ENCODE peak calls at places on chromosomes 3 and 15, in ten cellular contexts. D is pancreas; Q is right lobe of liver; K is CD4-positive, alpha-beta T cell; T is gastrocnemius medialis; W is HCT116; Y is foreskin keratinocyte; J is CD8-positive, alpha-beta T cell; L is CD4-positive, CD25-positive, alpha-beta regulatory T cell; N is psoas muscle. V is an unnamed sample. For H3K27me3, the result is how much of the 10 kb centered on the place peaks cover.

GRCh38 chr3:17115186-17115585 is 230.4 kb downstream of the PLCL2 start:
- ATAC-seq in K (no peak), W (no peak), D (no peak), N (no peak), L (no peak), Q (no peak), J (no peak), T (no peak), Y (peak), V (no peak)

GRCh38 chr15:57284535-57284934 is 91.8 kb upstream of the CGNL1 start:
- ATAC-seq in K (no peak), L (peak), J (no peak), Q (no peak), W (no peak), Y (no peak), D (no peak), N (no peak), T (no peak), V (no peak)

GRCh38 chr3:32200490-32200889 is 38.0 kb upstream of the CMTM8 start:
- ATAC-seq in L (no peak), Y (no peak), J (no peak), K (no peak), Q (no peak), T (peak), N (peak), W (no peak), D (peak), V (peak)

GRCh38 chr3:177960722-177961121 is 575.5 kb upstream of the KCNMB2 start:
- ATAC-seq in L (no peak), N (no peak), Q (no peak), D (no peak), K (no peak), T (no peak), J (no peak), W (no peak), Y (no peak), V (no peak)

GRCh38 chr15:66151809-66152208 is 101.7 kb downstream of the MEGF11 start:
- ATAC-seq in W (peak), L (no peak), K (no peak), T (no peak), N (no peak), Y (no peak), D (peak), J (no peak), Q (no peak), V (no peak)

GRCh38 chr3:113051222-113051804 is 60.5 kb downstream of the GTPBP8 start:
- ATAC-seq in J (peak), K (peak), L (peak), Q (peak), N (peak), D (peak), W (peak), Y (peak), T (peak), V (peak)

GRCh38 chr15:65087411-65087810 is 10.9 kb downstream of the KBTBD13 start:
- ATAC-seq in Q (peak), D (no peak), Y (no peak), T (peak), N (no peak), J (no peak), W (no peak), K (no peak), L (no peak), V (peak)

GRCh38 chr15:56675930-56676329 is 57.4 kb downstream of the ZNF280D start:
- ATAC-seq in L (no peak), D (no peak), W (no peak), Q (no peak), J (no peak), T (no peak), N (no peak), Y (no peak), K (no peak), V (no peak)

GRCh38 chr3:189626286-189626685 is 4.9 kb upstream of the TP63 start:
- ATAC-seq in K (no peak), D (no peak), Y (no peak), W (no peak), J (no peak), N (peak), T (peak), Q (no peak), L (no peak), V (no peak)

GRCh38 chr3:8840556-8840955 is 71.1 kb upstream of the OXTR start:
- ATAC-seq in T (no peak), Y (peak), J (no peak), D (no peak), L (no peak), W (no peak), Q (no peak), K (no peak), N (no peak), V (no peak)

GRCh38 chr15:67327312-67327711 is 72.7 kb downstream of the IQCH start:
- ATAC-seq in N (no peak), T (no peak), K (no peak), Y (no peak), L (no peak), J (no peak), Q (no peak), W (no peak), D (no peak), V (no peak)

GRCh38 chr3:114081022-114081421 is 24.5 kb downstream of the QTRT2 start:
- ATAC-seq in Y (no peak), D (no peak), L (no peak), W (no peak), N (no peak), Q (no peak), J (no peak), K (no peak), T (no peak), V (no peak)

GRCh38 chr3:106913111-106913698 is 464.0 kb upstream of the CCDC54 start:
- ATAC-seq in W (no peak), N (no peak), L (no peak), T (no peak), Q (no peak), D (no peak), J (no peak), K (no peak), Y (peak), V (no peak)

GRCh38 chr3:75089831-75090230 is 475.4 kb upstream of the CNTN3 start:
- ATAC-seq in K (no peak), D (no peak), J (no peak), T (no peak), L (no peak), N (no peak), Q (no peak), W (no peak), Y (no peak), V (no peak)

GRCh38 chr15:51658664-51659063 is 22.6 kb upstream of the SCG3 start:
- ATAC-seq in W (no peak), D (no peak), L (no peak), T (no peak), Q (no peak), Y (no peak), J (no peak), K (no peak), N (no peak), V (no peak)

GRCh38 chr3:45571969-45572368 is 22.6 kb upstream of the LIMD1 start:
- ATAC-seq in D (no peak), Y (no peak), W (no peak), N (no peak), T (no peak), K (no peak), J (no peak), Q (no peak), L (no peak), V (no peak)

GRCh38 chr15:31069360-31070000 is 32.0 kb downstream of the TRPM1 start:
- ATAC-seq in K (no peak), Q (peak), L (no peak), T (no peak), D (peak), W (no peak), Y (no peak), J (no peak), N (no peak), V (no peak)

GRCh38 chr3:14758893-14759292 is 59.9 kb upstream of the FGD5 start:
- ATAC-seq in L (no peak), Y (no peak), J (no peak), K (no peak), Q (no peak), T (no peak), W (no peak), N (no peak), D (no peak), V (no peak)

GRCh38 chr3:152315623-152316022 is 46.9 kb downstream of the MBNL1 start:
- ATAC-seq in D (peak), L (no peak), Y (no peak), N (no peak), W (no peak), Q (peak), K (peak), T (no peak), J (no peak), V (peak)

GRCh38 chr3:123411340-123412040 is 37.4 kb downstream of the ADCY5 start:
- ATAC-seq in L (no peak), T (no peak), J (no peak), K (no peak), N (no peak), D (no peak), Y (no peak), Q (peak), W (no peak), V (no peak)

GRCh38 chr15:55282284-55282833 is 7.3 kb downstream of the RAB27A start:
- ATAC-seq in W (no peak), Y (peak), D (peak), L (no peak), Q (peak), T (no peak), N (no peak), K (peak), J (peak), V (peak)

GRCh38 chr15:70323111-70323851 is 225.6 kb upstream of the TLE3 start:
- ATAC-seq in T (no peak), L (no peak), N (peak), Q (peak), D (peak), K (no peak), J (no peak), Y (no peak), W (no peak), V (peak)

GRCh38 chr3:109396811-109397210 is 59.5 kb upstream of the DPPA4 start:
- ATAC-seq in Y (no peak), J (no peak), D (no peak), W (no peak), L (no peak), N (no peak), K (no peak), T (no peak), Q (no peak), V (no peak)

GRCh38 chr15:41779662-41780157 is 5.4 kb downstream of the MAPKBP1 start:
- ATAC-seq in Y (no peak), N (peak), T (peak), K (no peak), D (no peak), Q (peak), W (no peak), J (no peak), L (no peak), V (no peak)

GRCh38 chr15:79943820-79944219 is 27.2 kb downstream of the BCL2A1 start:
- ATAC-seq in N (no peak), D (no peak), Q (no peak), L (no peak), Y (peak), K (no peak), T (no peak), J (no peak), W (no peak), V (no peak)

GRCh38 chr3:144497452-144497851 is 525.8 kb downstream of the DIPK2A start:
- ATAC-seq in W (no peak), Q (no peak), J (no peak), K (no peak), Y (no peak), D (no peak), L (no peak), N (no peak), T (no peak), V (no peak)

GRCh38 chr3:62379206-62379834 is 6.0 kb upstream of the FEZF2 start:
- ATAC-seq in W (no peak), Q (no peak), J (no peak), K (no peak), T (no peak), N (no peak), D (no peak), L (no peak), Y (no peak), V (no peak)
- H3K27me3 ChIP-seq in W (under half), Q (under half), J (under half), K (half or more), T (half or more), N (under half), D (under half), L (under half), Y (half or more), V (half or more)

GRCh38 chr3:46885612-46886011 is 8.1 kb downstream of the PTH1R start:
- ATAC-seq in Q (no peak), T (no peak), Y (no peak), K (no peak), L (no peak), J (no peak), N (no peak), W (no peak), D (no peak), V (no peak)
- H3K27me3 ChIP-seq in Q (under half), T (under half), Y (half or more), K (under half), L (under half), J (under half), N (under half), W (under half), D (under half), V (under half)

GRCh38 chr3:48478631-48479555 is 25.1 kb downstream of the SHISA5 start:
- ATAC-seq in W (no peak), D (no peak), J (peak), Y (no peak), N (no peak), T (no peak), L (peak), K (peak), Q (peak), V (no peak)
- H3K27me3 ChIP-seq in W (under half), D (under half), J (under half), Y (under half), N (under half), T (under half), L (under half), K (under half), Q (under half), V (under half)

DNA sequence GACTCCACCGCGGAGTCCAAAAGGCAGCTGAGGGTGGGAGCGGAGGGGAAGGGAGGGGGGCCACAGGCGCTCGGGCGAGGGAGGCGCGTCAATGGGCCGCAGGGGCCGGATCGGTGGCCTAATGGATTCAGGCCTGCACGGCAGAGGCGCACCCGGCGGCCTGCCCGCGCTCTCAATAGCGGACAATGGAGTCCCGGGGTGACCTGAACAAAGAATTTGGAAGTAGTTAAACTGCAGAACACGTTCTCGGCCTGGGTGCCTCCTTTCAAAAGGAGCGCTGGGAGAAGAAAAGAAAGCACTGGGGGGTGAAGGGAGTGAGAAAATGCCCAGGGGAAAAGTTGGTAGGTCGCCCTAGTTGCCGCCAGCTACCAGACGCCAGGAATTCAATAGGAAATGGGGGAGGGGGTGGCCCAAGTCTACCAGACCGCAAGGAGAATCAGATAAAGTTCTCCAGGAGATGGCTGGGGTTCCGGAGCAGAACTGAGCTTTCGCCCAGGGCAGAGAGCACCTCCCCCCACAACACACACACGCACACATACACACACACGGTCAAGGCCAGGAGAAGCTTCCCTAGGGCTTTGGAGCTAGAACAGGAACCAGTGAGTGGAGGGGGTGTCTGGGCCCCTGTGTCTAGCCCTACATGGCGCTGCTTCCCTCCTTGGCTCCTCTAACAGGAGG is 25.8 kb upstream of the POLG start:
- ATAC-seq in K (no peak), N (no peak), Q (no peak), W (no peak), T (no peak), J (no peak), L (no peak), D (no peak), Y (no peak), V (no peak)
- H3K27me3 ChIP-seq in K (half or more), N (under half), Q (under half), W (under half), T (half or more), J (half or more), L (under half), D (under half), Y (half or more), V (half or more)

DNA sequence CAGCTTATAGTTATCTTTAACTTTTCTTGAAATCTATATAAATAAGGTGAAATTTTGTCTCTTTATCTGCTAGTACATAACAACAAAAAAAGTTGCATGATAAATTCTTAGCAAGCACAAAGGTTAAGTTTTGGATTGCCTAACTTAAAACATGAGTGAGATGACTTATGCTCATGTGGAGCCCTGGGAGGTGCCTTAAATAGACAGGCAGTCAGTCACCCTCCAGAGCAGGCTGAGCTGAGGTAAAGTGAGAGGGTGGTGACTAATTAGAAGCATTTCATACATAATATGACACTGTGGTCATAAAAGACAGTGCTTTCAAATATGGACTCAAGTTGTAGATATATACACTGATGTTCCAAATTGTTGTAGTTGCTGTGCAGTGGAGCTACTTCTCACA is 14.6 kb upstream of the MME start:
- ATAC-seq in W (peak), K (no peak), Y (peak), L (peak), T (peak), N (peak), D (peak), Q (no peak), J (no peak), V (no peak)
- H3K27me3 ChIP-seq in W (under half), K (under half), Y (under half), L (under half), T (under half), N (under half), D (under half), Q (under half), J (under half), V (under half)

GRCh38 chr15:63490345-63491034 is 13.9 kb upstream of the USP3 start:
- ATAC-seq in W (no peak), T (no peak), K (no peak), N (no peak), Y (no peak), D (peak), Q (peak), L (no peak), J (no peak), V (peak)

GRCh38 chr15:63489352-63489751 is 15.0 kb upstream of the USP3 start:
- ATAC-seq in N (no peak), Q (no peak), T (no peak), W (no peak), J (no peak), K (no peak), L (no peak), D (no peak), Y (no peak), V (no peak)

GRCh38 chr15:63492541-63493077 is 11.8 kb upstream of the USP3 start:
- ATAC-seq in L (no peak), Q (no peak), D (no peak), T (no peak), N (no peak), Y (peak), W (no peak), J (no peak), K (no peak), V (no peak)

GRCh38 chr15:63491979-63492378 is 12.4 kb upstream of the USP3 start:
- ATAC-seq in D (no peak), J (no peak), L (no peak), T (no peak), N (no peak), W (no peak), Q (no peak), Y (no peak), K (no peak), V (no peak)

GRCh38 chr15:63491116-63491817 is 13.1 kb upstream of the USP3 start:
- ATAC-seq in T (peak), K (no peak), N (no peak), J (no peak), D (peak), Y (no peak), Q (peak), W (no peak), L (no peak), V (peak)
- H3K27me3 ChIP-seq in T (under half), K (under half), N (under half), J (under half), D (under half), Y (under half), Q (under half), W (under half), L (under half), V (under half)

GRCh38 chr15:45116482-45117326 is 2.6 kb downstream of the DUOXA2 start:
- ATAC-seq in Q (no peak), L (no peak), T (no peak), K (no peak), J (no peak), W (no peak), N (no peak), Y (no peak), D (no peak), V (no peak)
- H3K27me3 ChIP-seq in Q (under half), L (under half), T (half or more), K (half or more), J (under half), W (under half), N (under half), Y (half or more), D (under half), V (half or more)

V was measured in gastroesophageal sphincter.